ENCODE peak calls at places on chromosome 22, in seven cellular contexts. One of them, this sample, is unnamed.

GRCh38 chr22:48754611-48755331 is 1072.9 kb downstream of the BRD1 start:
- DNase-seq in GM12865: no peak
- DNase-seq in lower lobe of right lung: peak
- DNase-seq in mucosa of descending colon: no peak
- DNase-seq in uterus: no peak
- DNase-seq in neuronal stem cell: no peak
- DNase-seq in adipocyte: no peak
- DNase-seq in this sample: no peak

GRCh38 chr22:45584621-45585436 is 82.1 kb downstream of the FBLN1 start:
- DNase-seq in GM12865: no peak
- DNase-seq in lower lobe of right lung: peak
- DNase-seq in mucosa of descending colon: no peak
- DNase-seq in uterus: no peak
- DNase-seq in neuronal stem cell: no peak
- DNase-seq in adipocyte: no peak
- DNase-seq in this sample: no peak

GRCh38 chr22:42562282-42562681 is 8.5 kb downstream of the SERHL2 start:
- DNase-seq in GM12865: no peak
- DNase-seq in lower lobe of right lung: no peak
- DNase-seq in mucosa of descending colon: no peak
- DNase-seq in uterus: no peak
- DNase-seq in neuronal stem cell: no peak
- DNase-seq in adipocyte: no peak
- DNase-seq in this sample: no peak

GRCh38 chr22:19292262-19293230 is 1.0 kb upstream of the CLTCL1 start:
- DNase-seq in GM12865: no peak
- DNase-seq in lower lobe of right lung: peak
- DNase-seq in mucosa of descending colon: peak
- DNase-seq in uterus: peak
- DNase-seq in neuronal stem cell: no peak
- DNase-seq in adipocyte: peak
- DNase-seq in this sample: no peak

GRCh38 chr22:42388130-42388797 is 43.9 kb downstream of the NFAM1 start:
- DNase-seq in GM12865: peak
- DNase-seq in lower lobe of right lung: no peak
- DNase-seq in mucosa of descending colon: no peak
- DNase-seq in uterus: no peak
- DNase-seq in neuronal stem cell: no peak
- DNase-seq in adipocyte: no peak
- DNase-seq in this sample: peak

GRCh38 chr22:31230871-31231621 is 18.9 kb downstream of the LIMK2 start:
- DNase-seq in GM12865: peak
- DNase-seq in lower lobe of right lung: no peak
- DNase-seq in mucosa of descending colon: no peak
- DNase-seq in uterus: peak
- DNase-seq in neuronal stem cell: no peak
- DNase-seq in adipocyte: peak
- DNase-seq in this sample: peak

GRCh38 chr22:46779023-46779422 is 16.6 kb downstream of the TBC1D22A start:
- DNase-seq in GM12865: no peak
- DNase-seq in lower lobe of right lung: no peak
- DNase-seq in mucosa of descending colon: no peak
- DNase-seq in uterus: no peak
- DNase-seq in neuronal stem cell: no peak
- DNase-seq in adipocyte: no peak
- DNase-seq in this sample: no peak

GRCh38 chr22:30305519-30305905 is 16.2 kb upstream of the CASTOR1 start:
- DNase-seq in GM12865: peak
- DNase-seq in lower lobe of right lung: no peak
- DNase-seq in mucosa of descending colon: peak
- DNase-seq in uterus: peak
- DNase-seq in neuronal stem cell: no peak
- DNase-seq in adipocyte: no peak
- DNase-seq in this sample: peak

GRCh38 chr22:19904881-19905618 is 36.5 kb upstream of the COMT start:
- DNase-seq in GM12865: no peak
- DNase-seq in lower lobe of right lung: no peak
- DNase-seq in mucosa of descending colon: no peak
- DNase-seq in uterus: no peak
- DNase-seq in neuronal stem cell: no peak
- DNase-seq in adipocyte: no peak
- DNase-seq in this sample: no peak

GRCh38 chr22:41925783-41926460 is 684 bp downstream of the TNFRSF13C start:
- DNase-seq in GM12865: peak
- DNase-seq in lower lobe of right lung: peak
- DNase-seq in mucosa of descending colon: peak
- DNase-seq in uterus: no peak
- DNase-seq in neuronal stem cell: no peak
- DNase-seq in adipocyte: peak
- DNase-seq in this sample: no peak

GRCh38 chr22:20316217-20316843 is 3.5 kb downstream of the DGCR6L start:
- DNase-seq in GM12865: no peak
- DNase-seq in lower lobe of right lung: peak
- DNase-seq in mucosa of descending colon: no peak
- DNase-seq in uterus: no peak
- DNase-seq in neuronal stem cell: no peak
- DNase-seq in adipocyte: no peak
- DNase-seq in this sample: no peak

GRCh38 chr22:27880778-27881394 is 38.2 kb downstream of the PITPNB start:
- DNase-seq in GM12865: peak
- DNase-seq in lower lobe of right lung: no peak
- DNase-seq in mucosa of descending colon: no peak
- DNase-seq in uterus: peak
- DNase-seq in neuronal stem cell: peak
- DNase-seq in adipocyte: peak
- DNase-seq in this sample: peak

GRCh38 chr22:19434829-19435580 is 2.7 kb downstream of the MRPL40 start:
- DNase-seq in GM12865: no peak
- DNase-seq in lower lobe of right lung: no peak
- DNase-seq in mucosa of descending colon: no peak
- DNase-seq in uterus: no peak
- DNase-seq in neuronal stem cell: no peak
- DNase-seq in adipocyte: no peak
- DNase-seq in this sample: no peak

GRCh38 chr22:27885977-27886842 is 32.8 kb downstream of the PITPNB start:
- DNase-seq in GM12865: peak
- DNase-seq in lower lobe of right lung: no peak
- DNase-seq in mucosa of descending colon: no peak
- DNase-seq in uterus: peak
- DNase-seq in neuronal stem cell: peak
- DNase-seq in adipocyte: peak
- DNase-seq in this sample: peak

GRCh38 chr22:32558681-32559355 is 84.2 kb downstream of the FBXO7 start:
- DNase-seq in GM12865: no peak
- DNase-seq in lower lobe of right lung: no peak
- DNase-seq in mucosa of descending colon: peak
- DNase-seq in uterus: peak
- DNase-seq in neuronal stem cell: no peak
- DNase-seq in adipocyte: peak
- DNase-seq in this sample: no peak

GRCh38 chr22:20087319-20088262 is 7.5 kb downstream of the DGCR8 start:
- DNase-seq in GM12865: no peak
- DNase-seq in lower lobe of right lung: peak
- DNase-seq in mucosa of descending colon: peak
- DNase-seq in uterus: no peak
- DNase-seq in neuronal stem cell: no peak
- DNase-seq in adipocyte: no peak
- DNase-seq in this sample: no peak

GRCh38 chr22:46690146-46690545 is 47.9 kb downstream of the CERK start:
- DNase-seq in GM12865: no peak
- DNase-seq in lower lobe of right lung: no peak
- DNase-seq in mucosa of descending colon: peak
- DNase-seq in uterus: no peak
- DNase-seq in neuronal stem cell: no peak
- DNase-seq in adipocyte: no peak
- DNase-seq in this sample: no peak

GRCh38 chr22:31247726-31248125 is 35.6 kb downstream of the LIMK2 start:
- DNase-seq in GM12865: no peak
- DNase-seq in lower lobe of right lung: no peak
- DNase-seq in mucosa of descending colon: no peak
- DNase-seq in uterus: no peak
- DNase-seq in neuronal stem cell: no peak
- DNase-seq in adipocyte: no peak
- DNase-seq in this sample: no peak

GRCh38 chr22:44136112-44136511 is 44.6 kb upstream of the PARVG start:
- DNase-seq in GM12865: no peak
- DNase-seq in lower lobe of right lung: no peak
- DNase-seq in mucosa of descending colon: no peak
- DNase-seq in uterus: no peak
- DNase-seq in neuronal stem cell: no peak
- DNase-seq in adipocyte: no peak
- DNase-seq in this sample: no peak

GRCh38 chr22:48907591-48907990 is 920.1 kb downstream of the BRD1 start:
- DNase-seq in GM12865: no peak
- DNase-seq in lower lobe of right lung: no peak
- DNase-seq in mucosa of descending colon: no peak
- DNase-seq in uterus: no peak
- DNase-seq in neuronal stem cell: no peak
- DNase-seq in adipocyte: no peak
- DNase-seq in this sample: no peak

GRCh38 chr22:44184006-44184405 is 3.3 kb downstream of the PARVG start:
- DNase-seq in GM12865: no peak
- DNase-seq in lower lobe of right lung: no peak
- DNase-seq in mucosa of descending colon: no peak
- DNase-seq in uterus: no peak
- DNase-seq in neuronal stem cell: no peak
- DNase-seq in adipocyte: no peak
- DNase-seq in this sample: no peak

GRCh38 chr22:48955351-48956311 is 872.0 kb downstream of the BRD1 start:
- DNase-seq in GM12865: no peak
- DNase-seq in lower lobe of right lung: no peak
- DNase-seq in mucosa of descending colon: no peak
- DNase-seq in uterus: no peak
- DNase-seq in neuronal stem cell: no peak
- DNase-seq in adipocyte: no peak
- DNase-seq in this sample: no peak

GRCh38 chr22:32880906-32881596 is 79.5 kb downstream of the TIMP3 start:
- DNase-seq in GM12865: no peak
- DNase-seq in lower lobe of right lung: peak
- DNase-seq in mucosa of descending colon: peak
- DNase-seq in uterus: peak
- DNase-seq in neuronal stem cell: no peak
- DNase-seq in adipocyte: peak
- DNase-seq in this sample: peak

GRCh38 chr22:32446321-32446720 is 17.9 kb downstream of the BPIFC start:
- DNase-seq in GM12865: no peak
- DNase-seq in lower lobe of right lung: no peak
- DNase-seq in mucosa of descending colon: no peak
- DNase-seq in uterus: no peak
- DNase-seq in neuronal stem cell: no peak
- DNase-seq in adipocyte: no peak
- DNase-seq in this sample: no peak

GRCh38 chr22:28155808-28156207 is 236.8 kb upstream of the PITPNB start:
- DNase-seq in GM12865: no peak
- DNase-seq in lower lobe of right lung: no peak
- DNase-seq in mucosa of descending colon: no peak
- DNase-seq in uterus: no peak
- DNase-seq in neuronal stem cell: no peak
- DNase-seq in adipocyte: no peak
- DNase-seq in this sample: no peak

GRCh38 chr22:32103648-32104326 is 55.3 kb downstream of the C22orf42 start:
- DNase-seq in GM12865: no peak
- DNase-seq in lower lobe of right lung: no peak
- DNase-seq in mucosa of descending colon: no peak
- DNase-seq in uterus: no peak
- DNase-seq in neuronal stem cell: no peak
- DNase-seq in adipocyte: peak
- DNase-seq in this sample: peak

GRCh38 chr22:35567794-35568193 is 27.2 kb downstream of the RASD2 start:
- DNase-seq in GM12865: no peak
- DNase-seq in lower lobe of right lung: no peak
- DNase-seq in mucosa of descending colon: no peak
- DNase-seq in uterus: no peak
- DNase-seq in neuronal stem cell: no peak
- DNase-seq in adipocyte: no peak
- DNase-seq in this sample: no peak
- H3K4me3 ChIP-seq in GM12865: no peak
- H3K4me3 ChIP-seq in lower lobe of right lung: no peak
- H3K4me3 ChIP-seq in mucosa of descending colon: no peak
- H3K4me3 ChIP-seq in uterus: no peak
- H3K4me3 ChIP-seq in neuronal stem cell: no peak
- H3K4me3 ChIP-seq in adipocyte: no peak
- H3K4me3 ChIP-seq in this sample: no peak

DNA sequence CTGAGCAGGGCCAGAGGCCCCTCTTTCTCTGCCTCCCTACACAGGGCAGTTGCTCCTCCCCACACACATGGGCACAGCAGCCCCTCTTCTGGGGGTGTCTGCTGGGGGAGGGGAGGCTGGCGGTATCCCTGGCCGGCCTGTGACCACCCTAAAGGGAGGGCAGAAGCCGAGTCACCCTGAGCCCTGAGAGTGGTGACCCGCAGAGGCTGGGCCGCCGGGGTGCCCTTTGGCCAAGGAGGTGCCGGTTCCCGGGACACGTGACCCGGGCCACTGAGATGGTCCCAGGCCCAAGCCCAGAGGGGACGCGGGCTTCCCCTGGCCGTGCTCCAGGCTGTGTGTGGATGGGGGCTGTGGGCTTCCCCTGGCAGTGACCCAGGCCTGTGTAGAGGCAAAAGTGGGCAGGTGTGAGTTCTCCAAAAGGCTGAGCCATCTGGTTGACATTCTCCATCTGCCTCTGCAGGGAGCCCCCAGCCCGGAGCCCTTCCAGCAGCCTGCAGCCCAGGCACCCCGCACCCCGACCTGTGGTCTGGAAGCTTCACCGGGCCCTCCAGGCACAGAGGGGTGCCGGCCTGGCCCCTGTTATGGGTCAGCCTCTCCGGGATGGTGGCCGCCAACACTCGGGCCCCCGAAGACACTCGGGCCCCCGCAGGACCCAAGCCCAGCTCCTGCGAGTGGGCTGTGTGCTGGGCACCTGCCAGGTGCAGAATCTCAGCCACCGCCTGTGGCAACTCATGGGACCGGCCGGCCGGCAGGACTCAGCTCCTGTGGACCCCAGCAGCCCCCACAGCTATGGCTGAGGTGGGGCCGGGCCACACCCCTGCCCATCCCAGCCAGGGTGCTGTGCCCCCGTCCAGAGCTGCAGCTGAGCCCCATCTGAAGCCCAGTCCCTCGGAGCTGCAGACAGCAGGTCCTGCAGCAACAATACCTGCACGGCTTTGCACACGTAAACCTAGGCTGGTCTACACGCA is 1.0 kb downstream of the ADM2 start:
- DNase-seq in GM12865: no peak
- DNase-seq in lower lobe of right lung: no peak
- DNase-seq in mucosa of descending colon: no peak
- DNase-seq in uterus: no peak
- DNase-seq in neuronal stem cell: no peak
- DNase-seq in adipocyte: no peak
- DNase-seq in this sample: no peak
- H3K4me3 ChIP-seq in GM12865: peak
- H3K4me3 ChIP-seq in lower lobe of right lung: peak
- H3K4me3 ChIP-seq in mucosa of descending colon: no peak
- H3K4me3 ChIP-seq in uterus: no peak
- H3K4me3 ChIP-seq in neuronal stem cell: peak
- H3K4me3 ChIP-seq in adipocyte: peak
- H3K4me3 ChIP-seq in this sample: peak

GRCh38 chr22:36595154-36595553 is 66.2 kb upstream of the EIF3D start:
- DNase-seq in GM12865: no peak
- DNase-seq in lower lobe of right lung: no peak
- DNase-seq in mucosa of descending colon: no peak
- DNase-seq in uterus: no peak
- DNase-seq in neuronal stem cell: no peak
- DNase-seq in adipocyte: no peak
- DNase-seq in this sample: no peak
- H3K4me3 ChIP-seq in GM12865: no peak
- H3K4me3 ChIP-seq in lower lobe of right lung: no peak
- H3K4me3 ChIP-seq in mucosa of descending colon: no peak
- H3K4me3 ChIP-seq in uterus: no peak
- H3K4me3 ChIP-seq in neuronal stem cell: no peak
- H3K4me3 ChIP-seq in adipocyte: no peak
- H3K4me3 ChIP-seq in this sample: no peak

GRCh38 chr22:22318723-22319465 is 74.3 kb downstream of the VPREB1 start:
- DNase-seq in GM12865: no peak
- DNase-seq in lower lobe of right lung: no peak
- DNase-seq in mucosa of descending colon: no peak
- DNase-seq in uterus: no peak
- DNase-seq in neuronal stem cell: no peak
- DNase-seq in adipocyte: no peak
- DNase-seq in this sample: no peak
- H3K4me3 ChIP-seq in GM12865: no peak
- H3K4me3 ChIP-seq in lower lobe of right lung: no peak
- H3K4me3 ChIP-seq in mucosa of descending colon: no peak
- H3K4me3 ChIP-seq in uterus: no peak
- H3K4me3 ChIP-seq in neuronal stem cell: no peak
- H3K4me3 ChIP-seq in adipocyte: no peak
- H3K4me3 ChIP-seq in this sample: no peak

This sample was measured in Jurkat, Clone E6-1.